ENCODE peak calls at places on chromosomes 3 and 15, in nine cellular contexts. J, V, O, N, Y, S, X, T and B are unnamed samples.
A peak's percentile ranks its signal among the peaks of the same experiment; 100 is the strongest.

GRCh38 chr15:99504823-99505551 is 60.8 kb upstream of the MEF2A start:
- DNase-seq in N (no peak), X (no peak), Y (peak; percentile 55), T (no peak), O (peak; percentile 26), J (no peak), S (no peak), V (no peak), B (peak; percentile 44)

GRCh38 chr15:39358441-39359041 is 222.3 kb upstream of the THBS1 start:
- DNase-seq in J (no peak), Y (peak; percentile 89), V (no peak), N (no peak), S (peak; percentile 2), O (peak; percentile 56), X (no peak), T (no peak), B (peak; percentile 57)

GRCh38 chr3:174540536-174540935 is 318.6 kb upstream of the NAALADL2 start:
- DNase-seq in X (no peak), V (no peak), Y (no peak), S (no peak), T (no peak), N (no peak), O (no peak), J (peak; percentile 6), B (no peak)

GRCh38 chr3:24287728-24288450 is 206.8 kb downstream of the THRB start:
- DNase-seq in V (no peak), J (no peak), O (no peak), Y (no peak), S (no peak), N (no peak), T (no peak), X (no peak), B (no peak)

GRCh38 chr3:195892355-195893120 is 15.8 kb downstream of the TNK2 start:
- DNase-seq in J (peak; percentile 76), X (no peak), T (no peak), S (no peak), V (no peak), O (no peak), N (no peak), Y (peak; percentile 81), B (peak; percentile 76)

GRCh38 chr15:64901914-64902313 is 9.8 kb upstream of the ANKDD1A start:
- DNase-seq in J (no peak), N (no peak), S (no peak), T (no peak), Y (no peak), O (no peak), V (no peak), X (no peak), B (no peak)

GRCh38 chr15:90840954-90841353 is 27.4 kb upstream of the FURIN start:
- DNase-seq in X (no peak), Y (peak; percentile 34), O (no peak), S (no peak), J (no peak), V (no peak), N (no peak), T (no peak), B (no peak)

GRCh38 chr3:173529062-173529711 is 131.6 kb downstream of the NLGN1 start:
- DNase-seq in O (no peak), T (no peak), X (no peak), J (peak; percentile 7), V (no peak), Y (peak; percentile 13), N (no peak), S (no peak), B (no peak)

GRCh38 chr3:154074966-154075365 is 46.2 kb upstream of the ARHGEF26 start:
- DNase-seq in N (no peak), O (no peak), S (no peak), T (no peak), X (no peak), V (no peak), J (no peak), Y (no peak), B (no peak)

GRCh38 chr3:127735767-127736693 is 63.3 kb downstream of the ABTB1 start:
- DNase-seq in N (no peak), Y (peak; percentile 82), S (no peak), V (no peak), T (peak; percentile 42), X (peak; percentile 85), O (peak; percentile 85), J (no peak), B (peak; percentile 85)

GRCh38 chr15:74584779-74585178 is 30.9 kb upstream of the CLK3 start:
- DNase-seq in X (no peak), V (no peak), N (no peak), S (no peak), T (no peak), O (no peak), J (peak; percentile 30), Y (no peak), B (no peak)

GRCh38 chr15:56608140-56608778 is 125.0 kb downstream of the ZNF280D start:
- DNase-seq in J (no peak), O (peak; percentile 65), S (peak; percentile 36), Y (peak; percentile 39), N (no peak), V (no peak), X (peak; percentile 66), T (no peak), B (peak; percentile 27)

GRCh38 chr15:45732544-45733130 is 97.8 kb downstream of the SQOR start:
- DNase-seq in J (no peak), O (no peak), N (no peak), Y (no peak), T (no peak), V (no peak), X (no peak), S (no peak), B (no peak)

GRCh38 chr3:179652467-179653105 is at the start of gene USP13:
- DNase-seq in J (peak; percentile 94), N (peak; percentile 54), V (peak; percentile 11), Y (peak; percentile 85), S (peak; percentile 61), O (peak; percentile 87), T (peak; percentile 50), X (no peak), B (peak; percentile 89)

GRCh38 chr3:59386165-59386564 is 336.3 kb upstream of the CFAP20DC start:
- DNase-seq in T (no peak), X (peak; percentile 88), O (peak; percentile 48), Y (no peak), J (no peak), V (no peak), N (no peak), S (peak; percentile 44), B (no peak)

GRCh38 chr3:172939651-172940293 is 189.2 kb downstream of the ECT2 start:
- DNase-seq in S (no peak), N (no peak), V (no peak), Y (peak; percentile 69), X (no peak), J (no peak), T (no peak), O (no peak), B (no peak)

GRCh38 chr3:14583543-14584091 is 43.5 kb upstream of the GRIP2 start:
- DNase-seq in J (no peak), V (no peak), X (no peak), O (no peak), Y (no peak), T (no peak), S (no peak), N (no peak), B (no peak)

GRCh38 chr3:194476784-194477183 is 10.0 kb downstream of the ATP13A3 start:
- DNase-seq in S (no peak), N (no peak), O (no peak), X (no peak), T (no peak), Y (no peak), J (no peak), V (no peak), B (no peak)

GRCh38 chr3:48268381-48268935 is 27.6 kb downstream of the ZNF589 start:
- DNase-seq in V (peak; percentile 30), T (no peak), N (peak; percentile 77), X (peak; percentile 16), Y (peak; percentile 22), J (no peak), O (no peak), S (no peak), B (no peak)

GRCh38 chr3:13009946-13010315 is 63.3 kb downstream of the IQSEC1 start:
- DNase-seq in S (no peak), Y (no peak), X (no peak), T (no peak), V (no peak), N (no peak), J (no peak), O (no peak), B (no peak)